ENCODE peak calls at places on chromosomes 4 and X, in eight cellular contexts. X is foreskin fibroblast; Q is cardiac fibroblast; L is substantia nigra; O is activated naive CD8-positive, alpha-beta T cell treated with anti-CD3 and anti-CD28 coated beads, Interleukin-2, amount 50 U/mL, for 16 hours; M is fibroblast of lung; E is neural crest cell; W is hippocampal formation. D is an unnamed sample.

GRCh38 chr4:132063829-132064228 is 1085.3 kb upstream of the PCDH10 start:
- DNase-seq in X (peak), Q (no peak), L (no peak), O (no peak), M (no peak), E (no peak), W (no peak), D (no peak)

GRCh38 chrX:97633798-97634197 is 750.1 kb downstream of the RPA4 start:
- DNase-seq in X (no peak), Q (no peak), L (no peak), O (no peak), M (no peak), E (no peak), W (no peak), D (no peak)

GRCh38 chr4:147826288-147826646 is 94.4 kb downstream of the ARHGAP10 start:
- DNase-seq in X (no peak), Q (no peak), L (no peak), O (no peak), M (no peak), E (no peak), W (no peak), D (no peak)

GRCh38 chr4:56146956-56147355 is 198.2 kb downstream of the CEP135 start:
- DNase-seq in X (no peak), Q (no peak), L (no peak), O (no peak), M (no peak), E (no peak), W (no peak), D (no peak)

GRCh38 chrX:151714367-151714766 is 1.5 kb upstream of the FATE1 start:
- DNase-seq in X (no peak), Q (no peak), L (no peak), O (no peak), M (no peak), E (no peak), W (no peak), D (no peak)

GRCh38 chrX:126489141-126489540 is 63.5 kb downstream of the DCAF12L1 start:
- DNase-seq in X (no peak), Q (no peak), L (no peak), O (no peak), M (no peak), E (no peak), W (no peak), D (no peak)

GRCh38 chrX:43556207-43556606 is 99.9 kb upstream of the MAOA start:
- DNase-seq in X (no peak), Q (no peak), L (no peak), O (no peak), M (no peak), E (no peak), W (no peak), D (no peak)

GRCh38 chr4:78038704-78039103 is 18.4 kb upstream of the FRAS1 start:
- DNase-seq in X (no peak), Q (no peak), L (no peak), O (no peak), M (no peak), E (no peak), W (no peak), D (no peak)

GRCh38 chr4:113455081-113455480 is 306.5 kb downstream of the CAMK2D start:
- DNase-seq in X (no peak), Q (no peak), L (no peak), O (no peak), M (no peak), E (no peak), W (no peak), D (no peak)

GRCh38 chrX:10579018-10579752 is 41.2 kb downstream of the MID1 start:
- DNase-seq in X (peak), Q (peak), L (no peak), O (no peak), M (peak), E (no peak), W (no peak), D (no peak)

GRCh38 chrX:54785901-54786300 is 12.2 kb downstream of the ITIH6 start:
- DNase-seq in X (peak), Q (peak), L (no peak), O (no peak), M (no peak), E (no peak), W (no peak), D (no peak)

D was measured in occipital lobe.